ENCODE peak calls at places on chromosomes 13 and 19, in five cellular contexts. R is PC-3, F is cardiac fibroblast, G is dorsolateral prefrontal cortex, C is HFF-Myc. D is an unnamed sample.

GRCh38 chr13:49020940-49021548 is 45.3 kb downstream of the FNDC3A start:
- DNase-seq in R (no peak), F (peak), C (peak), G (no peak), D (no peak)

GRCh38 chr13:60019119-60019993 is 144.4 kb downstream of the DIAPH3 start:
- DNase-seq in G (no peak), R (no peak), C (no peak), F (peak), D (no peak)

GRCh38 chr19:12913011-12913561 is 6.0 kb downstream of the SYCE2 start:
- DNase-seq in R (peak), C (no peak), F (peak), G (peak), D (peak)

GRCh38 chr19:35206379-35206778 is 22.2 kb downstream of the FAM187B start:
- DNase-seq in G (no peak), C (no peak), R (no peak), F (no peak), D (no peak)

GRCh38 chr19:42284641-42285341 is 15.7 kb downstream of the CIC start:
- DNase-seq in G (no peak), C (no peak), F (no peak), R (no peak), D (no peak)

GRCh38 chr13:92640936-92641335 is 585.7 kb upstream of the GPC6 start:
- DNase-seq in R (no peak), C (no peak), G (no peak), F (no peak), D (no peak)

GRCh38 chr19:41264581-41265375 is 606 bp downstream of the HNRNPUL1 start:
- DNase-seq in F (peak), R (peak), C (no peak), G (no peak), D (no peak)

GRCh38 chr19:12786149-12786870 is 5.0 kb upstream of the JUNB start:
- DNase-seq in R (peak), F (no peak), C (no peak), G (no peak), D (no peak)

GRCh38 chr13:113148407-113148806 is 10.0 kb upstream of the PROZ start:
- DNase-seq in C (no peak), F (no peak), R (no peak), G (peak), D (no peak)

GRCh38 chr19:4506449-4507149 is 11.7 kb downstream of the PLIN4 start:
- DNase-seq in F (peak), G (no peak), C (peak), R (peak), D (peak)

GRCh38 chr19:29704562-29705558 is 10.2 kb downstream of the C19orf12 start:
- DNase-seq in C (no peak), R (no peak), F (no peak), G (no peak), D (no peak)

GRCh38 chr13:28539625-28540286 is 44.8 kb upstream of the FLT1 start:
- DNase-seq in F (no peak), R (no peak), C (no peak), G (no peak), D (no peak)

GRCh38 chr19:48630289-48631036 is 6.7 kb downstream of the DBP start:
- DNase-seq in R (no peak), C (no peak), G (no peak), F (peak), D (no peak)

GRCh38 chr19:13016628-13017305 is 21.5 kb downstream of the NFIX start:
- DNase-seq in F (no peak), C (no peak), R (peak), G (no peak), D (no peak)

GRCh38 chr19:41265376-41266153 is 1.4 kb downstream of the HNRNPUL1 start:
- DNase-seq in R (peak), F (peak), C (no peak), G (no peak), D (no peak)

DNA sequence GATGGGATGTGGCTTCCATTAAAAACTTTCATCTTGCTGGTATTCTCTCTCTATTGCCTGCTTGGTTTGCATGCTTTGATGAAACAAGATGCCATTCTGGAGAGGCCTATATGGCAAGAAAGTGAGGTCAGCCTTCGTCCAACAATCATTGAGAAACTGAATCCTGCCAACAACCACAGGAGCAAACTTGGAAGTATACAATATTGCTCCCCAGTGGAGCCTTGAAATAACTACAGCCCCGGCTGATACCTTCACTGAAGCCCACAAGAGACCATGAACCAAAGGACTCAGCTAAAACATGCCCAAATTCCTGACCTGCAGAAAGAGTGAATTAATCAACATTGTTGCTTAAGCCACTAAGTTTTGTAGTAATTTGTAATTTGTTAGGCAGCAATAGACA is 82.5 kb upstream of the FGF14 start:
- DNase-seq in R (no peak), F (peak), C (no peak), G (no peak), D (no peak)
- TF ChIP-seq CTCF in R (peak), F (no peak), C (no peak), G (no peak), D (peak)

DNA sequence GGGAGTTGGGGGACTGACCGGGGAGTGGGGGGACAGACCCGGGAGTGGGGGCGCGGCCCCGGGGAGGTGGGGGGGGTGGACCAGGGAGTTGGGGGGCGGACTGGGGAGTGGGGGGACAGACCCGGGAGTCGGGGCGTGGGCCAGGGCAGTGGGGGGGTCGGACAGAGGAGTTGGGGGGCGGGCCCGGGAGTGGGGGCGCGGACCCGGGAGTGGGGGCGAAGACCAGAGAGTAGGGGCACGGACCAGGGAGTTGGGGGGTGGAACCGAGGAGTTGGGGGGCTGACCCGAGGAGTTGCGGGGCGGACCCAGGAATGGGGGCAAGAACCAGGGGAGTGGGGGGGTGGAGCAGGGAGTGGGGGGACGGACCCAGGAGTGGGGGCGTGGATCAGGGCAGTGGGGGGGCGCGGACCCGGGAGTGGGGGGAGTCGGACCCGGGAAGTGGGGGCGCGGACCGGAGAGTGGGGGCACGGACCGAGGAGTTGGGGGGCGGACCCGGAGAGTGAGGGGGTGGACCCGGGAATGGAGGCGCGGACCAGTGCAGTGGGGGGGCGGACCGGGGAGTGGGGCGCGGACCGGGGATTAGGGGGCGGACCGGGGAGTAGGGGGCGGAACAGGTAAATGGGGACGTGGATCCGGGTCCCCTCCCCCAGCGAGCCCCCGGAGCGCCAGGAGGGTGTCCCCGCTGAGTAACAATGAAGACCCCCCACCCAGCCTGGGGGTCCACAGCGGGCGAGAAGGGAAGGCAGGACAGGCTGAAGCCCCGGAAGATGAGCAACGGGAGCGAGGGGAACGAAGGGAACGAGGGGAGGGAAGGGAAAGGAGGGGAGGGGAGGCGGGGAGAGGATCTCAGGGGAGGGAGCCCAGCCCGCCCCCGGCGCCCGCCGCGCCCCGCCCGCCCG is 589 bp downstream of the R3HDM4 start:
- DNase-seq in F (no peak), G (no peak), C (no peak), R (no peak), D (no peak)
- H3K4me3 ChIP-seq in F (peak), G (peak), C (peak), R (peak), D (peak)

GRCh38 chr13:29722415-29722814 is 126.9 kb upstream of the SLC7A1 start:
- DNase-seq in R (no peak), C (no peak), G (no peak), F (no peak), D (no peak)

GRCh38 chr13:29718694-29719093 is 123.2 kb upstream of the SLC7A1 start:
- DNase-seq in C (no peak), R (no peak), F (no peak), G (no peak), D (no peak)

GRCh38 chr13:29721766-29722165 is 126.3 kb upstream of the SLC7A1 start:
- DNase-seq in C (no peak), F (no peak), G (no peak), R (no peak), D (no peak)

GRCh38 chr13:29713841-29714240 is 118.4 kb upstream of the SLC7A1 start:
- DNase-seq in C (no peak), R (peak), G (no peak), F (peak), D (no peak)

DNA sequence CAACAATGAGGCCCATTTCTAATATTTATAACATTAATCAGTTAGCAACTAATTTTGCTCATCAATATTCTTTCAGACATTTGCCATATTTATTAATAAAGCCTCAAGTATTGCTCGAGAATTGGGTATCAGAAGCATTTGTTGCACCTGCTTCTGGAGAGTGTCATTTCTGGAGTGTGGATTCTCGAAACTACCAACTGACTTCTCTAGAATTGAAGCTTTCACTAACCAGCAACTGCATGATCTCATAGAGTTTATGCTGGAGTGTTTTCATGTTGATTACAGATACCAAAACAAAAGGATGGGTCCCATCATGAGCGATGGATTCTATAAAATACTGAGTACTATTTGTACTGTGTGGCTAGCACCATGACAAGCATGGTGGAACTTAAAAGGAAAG is 121.0 kb upstream of the SLC7A1 start:
- DNase-seq in R (no peak), G (no peak), F (no peak), C (no peak), D (no peak)
- TF ChIP-seq CTCF in R (no peak), G (no peak), F (no peak), C (no peak), D (no peak)

DNA sequence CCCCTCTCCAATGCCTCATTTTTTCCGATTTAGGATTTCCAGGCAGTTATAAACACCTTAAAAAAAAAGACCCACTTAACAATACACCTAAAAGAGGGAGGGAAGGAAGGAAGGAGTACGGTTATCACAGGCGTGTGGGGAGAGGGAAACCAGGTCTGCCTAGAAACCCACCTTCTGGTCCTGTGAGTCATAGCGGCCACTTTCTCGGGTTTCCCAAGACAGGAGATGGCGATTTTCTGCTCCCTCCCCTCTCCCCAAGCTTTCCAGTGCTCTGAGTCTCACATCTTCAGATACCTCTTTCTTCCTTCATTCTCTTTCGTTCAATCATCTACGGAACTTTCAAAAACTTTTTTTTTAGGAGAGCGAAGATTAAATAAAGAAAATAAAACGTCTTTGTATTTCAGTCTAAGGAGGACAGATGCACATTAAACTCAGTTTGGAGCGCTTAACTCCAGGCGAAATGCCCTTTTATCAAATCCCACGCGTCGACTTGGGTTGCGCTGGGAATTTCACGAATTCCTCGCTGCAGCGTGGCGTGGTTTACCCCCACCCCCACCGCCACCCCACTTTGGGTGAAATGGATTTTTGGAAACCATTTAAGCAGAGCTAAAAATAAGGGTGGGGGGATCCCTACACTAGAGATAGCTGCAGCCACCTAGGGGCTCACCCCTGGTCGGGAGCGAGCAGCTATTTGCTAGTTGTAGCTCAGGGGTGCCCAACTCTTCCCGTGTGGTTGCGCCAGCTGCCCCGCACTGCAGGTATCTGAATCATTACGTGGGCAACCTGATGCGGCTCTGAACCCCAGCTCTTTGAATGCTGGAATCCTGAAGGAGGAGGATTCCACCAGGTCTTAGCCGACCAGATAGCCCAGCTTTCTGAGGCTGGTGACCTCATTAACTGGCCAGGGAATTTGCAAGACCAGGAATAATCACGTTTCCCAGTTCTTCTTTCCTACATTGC is 6.4 kb upstream of the TSHZ3 start:
- DNase-seq in G (no peak), C (no peak), F (no peak), R (no peak), D (no peak)
- H3K4me3 ChIP-seq in G (no peak), C (no peak), F (no peak), R (no peak), D (no peak)

DNA sequence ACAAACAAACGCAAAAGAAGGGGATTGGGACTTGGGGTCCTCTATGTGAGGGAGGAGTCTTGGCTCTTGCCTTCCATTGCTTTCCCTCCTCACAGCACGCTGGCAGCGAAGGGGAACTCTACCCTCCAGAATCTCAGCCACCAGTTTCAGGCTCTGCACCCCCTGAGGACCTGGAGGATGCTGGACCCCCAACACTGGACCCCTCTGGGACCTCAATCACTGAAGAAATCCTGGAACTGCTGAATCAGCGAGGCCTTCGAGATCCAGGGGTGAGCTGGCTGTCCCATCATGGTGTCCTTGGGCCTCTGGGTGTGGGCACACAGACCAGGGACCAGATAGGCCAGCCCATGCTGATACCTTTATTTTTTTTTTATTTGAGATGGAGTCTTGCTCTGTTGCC is 9.6 kb downstream of the PLEKHG2 start:
- DNase-seq in G (no peak), F (no peak), C (no peak), R (no peak), D (no peak)
- TF ChIP-seq CTCF in G (no peak), F (no peak), C (no peak), R (no peak), D (no peak)

DNA sequence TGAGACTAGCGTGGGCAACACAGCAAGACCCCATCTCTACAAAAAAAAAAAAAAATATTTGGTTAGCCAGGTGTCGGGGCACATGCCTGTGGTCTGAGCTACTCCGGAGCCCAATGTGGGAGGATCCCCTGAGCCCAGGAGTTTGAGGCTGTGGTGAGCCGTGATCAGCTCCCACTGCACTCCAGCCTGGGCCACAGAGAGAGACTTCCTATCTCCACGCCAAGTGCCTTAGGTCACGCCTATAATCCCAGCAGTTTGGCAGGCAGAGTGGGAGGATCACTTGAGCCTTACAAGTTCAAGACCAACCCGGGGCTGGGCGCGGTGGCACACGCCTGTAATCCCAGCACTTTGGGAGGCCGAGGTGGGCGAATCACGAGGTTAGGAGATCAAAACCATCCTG is 8.7 kb upstream of the ADAT3 start:
- DNase-seq in C (no peak), R (no peak), G (no peak), F (no peak), D (no peak)
- H3K4me3 ChIP-seq in C (no peak), R (no peak), G (no peak), F (no peak), D (no peak)

GRCh38 chr13:98773053-98773452 is 20.6 kb upstream of the SLC15A1 start:
- DNase-seq in R (no peak), C (no peak), G (no peak), F (no peak), D (no peak)
- TF ChIP-seq CTCF in R (no peak), C (no peak), G (no peak), F (no peak), D (no peak)

GRCh38 chr19:5827342-5827890 is 12.1 kb downstream of the FUT6 start:
- DNase-seq in C (no peak), R (no peak), G (no peak), F (no peak), D (no peak)
- H3K4me3 ChIP-seq in C (no peak), R (peak), G (peak), F (peak), D (peak)